ENCODE peak calls at places on chromosomes 7 and 10, in eight cellular contexts. T, F, L, V, M, B, W and R are unnamed samples.

GRCh38 chr7:140810830-140811556 is 113.7 kb downstream of the BRAF start:
- DNase-seq in T (peak; percentile 71), F (no peak), L (peak; percentile 84), V (peak; percentile 43), M (peak; percentile 72), B (peak; percentile 76), W (peak; percentile 84), R (no peak)

GRCh38 chr10:75770634-75771081 is 339.2 kb downstream of the LRMDA start:
- DNase-seq in T (no peak), F (no peak), L (peak; percentile 58), V (no peak), M (no peak), B (no peak), W (no peak), R (no peak)

GRCh38 chr10:68096913-68097509 is 12.3 kb upstream of the MYPN start:
- DNase-seq in T (peak; percentile 81), F (no peak), L (peak; percentile 91), V (no peak), M (no peak), B (no peak), W (peak; percentile 94), R (peak; percentile 50)

GRCh38 chr10:67936416-67936815 is 52.0 kb downstream of the SIRT1 start:
- DNase-seq in T (no peak), F (no peak), L (no peak), V (no peak), M (no peak), B (no peak), W (peak; percentile 56), R (no peak)

GRCh38 chr10:11293332-11293731 is 275.7 kb downstream of the CELF2 start:
- DNase-seq in T (no peak), F (no peak), L (no peak), V (no peak), M (no peak), B (no peak), W (no peak), R (no peak)

GRCh38 chr10:128009357-128009756 is 102.5 kb downstream of the PTPRE start:
- DNase-seq in T (no peak), F (no peak), L (no peak), V (no peak), M (no peak), B (no peak), W (no peak), R (no peak)

GRCh38 chr7:70104243-70104642 is 506.0 kb downstream of the AUTS2 start:
- DNase-seq in T (no peak), F (no peak), L (no peak), V (no peak), M (no peak), B (no peak), W (no peak), R (no peak)

GRCh38 chr7:30851651-30852359 is 59.8 kb upstream of the AQP1 start:
- DNase-seq in T (no peak), F (no peak), L (no peak), V (no peak), M (no peak), B (no peak), W (no peak), R (no peak)

GRCh38 chr7:129010075-129010474 is 44.8 kb downstream of the TNPO3 start:
- DNase-seq in T (no peak), F (no peak), L (no peak), V (no peak), M (no peak), B (no peak), W (no peak), R (no peak)

GRCh38 chr7:949021-949934 is 5.2 kb downstream of the ADAP1 start:
- DNase-seq in T (peak; percentile 98), F (peak; percentile 51), L (no peak), V (no peak), M (no peak), B (no peak), W (no peak), R (no peak)

GRCh38 chr10:58701398-58702135 is 188.9 kb downstream of the BICC1 start:
- DNase-seq in T (no peak), F (no peak), L (peak; percentile 95), V (no peak), M (no peak), B (no peak), W (peak; percentile 88), R (no peak)

DNA sequence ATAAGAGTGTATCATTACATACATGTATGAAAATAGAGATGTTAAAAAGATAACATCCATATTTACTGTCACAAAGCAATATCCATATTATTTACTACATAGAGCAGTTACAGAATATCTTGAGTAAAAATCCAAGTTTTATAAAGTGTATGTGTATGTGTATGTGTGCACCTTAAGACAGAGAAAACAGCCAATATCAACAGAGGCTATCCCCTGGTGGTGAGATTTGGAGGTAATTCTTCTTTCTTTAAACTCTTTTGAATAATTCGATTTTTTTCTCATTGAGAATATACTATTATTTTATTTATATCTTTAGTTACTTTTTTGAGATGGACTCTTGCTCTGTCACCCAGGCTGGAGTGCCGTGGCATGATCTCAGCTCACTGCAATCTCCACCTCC is 18.4 kb downstream of the TRDMT1 start:
- DNase-seq in T (no peak), F (no peak), L (no peak), V (no peak), M (no peak), B (no peak), W (peak; percentile 25), R (no peak)
- TF ChIP-seq CTCF in T (no peak), F (peak; percentile 24), L (peak; percentile 20), V (no peak), M (peak; percentile 62), B (peak; percentile 9), W (peak; percentile 57), R (no peak)

DNA sequence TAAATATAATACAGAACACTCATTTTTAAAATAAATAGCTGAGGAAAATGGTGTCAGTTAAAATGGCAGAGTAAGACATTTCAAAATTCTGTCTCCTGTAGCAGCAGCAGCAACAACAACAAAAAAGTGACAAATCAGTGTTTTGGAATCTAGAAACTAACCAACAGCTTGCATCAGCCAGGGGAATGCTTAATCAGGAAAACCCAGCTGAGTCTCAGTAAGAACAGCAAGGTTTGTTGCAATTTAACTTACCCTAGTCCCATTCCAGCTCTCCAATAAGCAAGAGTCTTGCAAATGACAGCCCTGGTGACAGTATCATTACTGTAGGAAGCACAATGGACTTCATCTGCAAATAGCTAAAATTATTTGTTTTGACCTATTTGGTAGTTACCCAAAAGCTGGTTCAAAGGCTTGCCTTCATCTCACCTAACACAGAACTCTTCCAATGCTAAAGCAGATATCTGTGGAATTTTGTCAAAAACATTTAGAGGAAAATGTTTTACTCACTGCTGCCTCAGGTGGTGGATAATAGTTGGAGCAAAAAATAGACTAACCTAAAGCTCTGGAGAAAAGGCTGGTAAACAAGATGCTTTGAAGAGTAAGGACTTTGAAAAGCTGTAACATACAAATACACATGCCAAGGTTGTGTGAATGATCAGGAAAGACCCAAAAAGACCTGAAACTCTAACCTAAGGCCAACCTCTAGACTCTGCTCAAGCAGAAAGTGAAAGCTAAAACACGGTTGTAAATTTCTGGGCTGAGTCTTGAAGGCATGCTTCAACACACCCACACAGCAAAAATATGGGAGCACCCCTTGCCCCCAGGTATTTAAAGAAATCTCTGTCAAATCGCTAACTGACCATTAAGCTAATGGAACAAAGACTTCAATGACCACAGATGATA is 9.9 kb upstream of the ARHGAP22 start:
- DNase-seq in T (no peak), F (no peak), L (peak; percentile 91), V (no peak), M (no peak), B (peak; percentile 65), W (peak; percentile 58), R (no peak)
- TF ChIP-seq CTCF in T (peak; percentile 29), F (no peak), L (peak; percentile 28), V (no peak), M (peak; percentile 65), B (peak; percentile 61), W (peak; percentile 54), R (no peak)

DNA sequence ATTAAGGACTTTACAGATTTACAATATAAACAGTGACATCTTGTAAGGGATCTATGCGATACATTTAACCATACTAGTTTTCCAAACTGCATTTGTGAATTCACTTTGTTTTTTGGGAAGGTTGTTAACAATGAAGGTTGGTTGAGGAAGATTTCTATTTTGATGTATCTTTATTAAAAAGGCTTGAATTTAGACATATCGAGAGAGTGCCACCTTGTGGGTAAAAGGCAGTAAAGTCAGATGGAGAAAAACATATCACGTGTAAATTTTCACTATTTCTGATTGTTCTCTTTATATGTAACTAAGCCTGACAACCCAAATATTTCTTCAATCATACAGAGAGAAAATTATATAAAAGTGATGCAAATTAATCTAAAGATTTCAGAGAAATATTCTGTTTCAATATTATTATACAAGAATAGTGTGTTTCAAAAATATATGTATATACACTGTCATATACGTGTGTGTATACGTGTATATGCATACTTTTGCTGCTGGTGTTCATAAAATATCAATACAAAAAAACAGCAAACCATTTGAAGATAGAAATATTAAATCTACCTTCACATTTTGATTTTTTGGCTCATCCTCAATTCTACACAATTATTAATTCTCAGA is 988.6 kb downstream of the SORCS1 start:
- DNase-seq in T (no peak), F (no peak), L (peak; percentile 62), V (peak; percentile 7), M (no peak), B (peak; percentile 21), W (peak; percentile 59), R (no peak)
- TF ChIP-seq CTCF in T (no peak), F (peak; percentile 42), L (peak; percentile 46), V (peak; percentile 38), M (peak; percentile 53), B (peak; percentile 56), W (peak; percentile 66), R (no peak)

DNA sequence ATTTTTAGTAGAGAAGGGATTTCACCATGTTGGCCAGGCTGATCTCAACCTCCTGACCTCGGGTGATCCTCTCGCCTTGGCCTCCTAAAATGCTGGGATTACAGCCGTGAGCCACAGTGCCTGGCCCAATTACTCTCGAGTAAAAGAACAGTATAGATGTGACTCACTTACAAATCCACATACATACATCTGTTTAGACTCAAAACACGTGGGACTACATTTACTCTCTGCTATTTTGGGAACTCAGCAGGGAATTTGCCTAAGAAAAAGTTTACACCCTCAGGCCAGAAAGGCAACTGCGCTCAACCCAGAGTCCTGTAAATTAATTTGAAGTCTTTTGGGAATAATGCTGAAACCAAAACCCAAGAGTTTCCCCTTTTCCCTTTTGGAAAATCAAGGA is 289.7 kb downstream of the KLF6 start:
- DNase-seq in T (no peak), F (no peak), L (peak; percentile 39), V (no peak), M (no peak), B (no peak), W (no peak), R (no peak)
- TF ChIP-seq CTCF in T (no peak), F (no peak), L (peak; percentile 2), V (no peak), M (no peak), B (no peak), W (no peak), R (no peak)

GRCh38 chr7:131488361-131488760 is 68.1 kb downstream of the PODXL start:
- DNase-seq in T (no peak), F (no peak), L (peak; percentile 41), V (no peak), M (no peak), B (no peak), W (peak; percentile 50), R (no peak)
- TF ChIP-seq CTCF in T (no peak), F (peak; percentile 43), L (peak; percentile 38), V (no peak), M (peak; percentile 47), B (no peak), W (peak; percentile 53), R (no peak)